ENCODE peak calls at places on chromosome 18, in nine cellular contexts. Y is cardiac fibroblast, N is choroid plexus epithelial cell, D is adipocyte, P is hepatocyte, X is kidney epithelial cell, H is fibroblast of mammary gland, W is fibroblast of the aortic adventitia, I is fibroblast of lung. J is an unnamed sample.

GRCh38 chr18:67300498-67300897 is 216.0 kb downstream of the DSEL start:
- DNase-seq in Y (no peak), N (peak; percentile 12), D (no peak), P (no peak), X (no peak), H (peak; percentile 35), W (no peak), I (no peak), J (no peak)

GRCh38 chr18:36303203-36303844 is 5.8 kb downstream of the FHOD3 start:
- DNase-seq in Y (no peak), N (no peak), D (no peak), P (no peak), X (no peak), H (no peak), W (no peak), I (no peak), J (no peak)

GRCh38 chr18:26290388-26290787 is 64.1 kb downstream of the TAF4B start:
- DNase-seq in Y (no peak), N (no peak), D (no peak), P (no peak), X (no peak), H (no peak), W (no peak), I (no peak), J (no peak)

GRCh38 chr18:49135871-49136270 is 185.1 kb upstream of the SMAD7 start:
- DNase-seq in Y (peak; percentile 26), N (peak; percentile 56), D (peak; percentile 33), P (peak; percentile 48), X (peak; percentile 19), H (peak; percentile 57), W (peak; percentile 15), I (peak; percentile 49), J (no peak)

GRCh38 chr18:41324934-41325333 is 630.1 kb upstream of the PIK3C3 start:
- DNase-seq in Y (peak; percentile 14), N (peak; percentile 11), D (peak; percentile 38), P (no peak), X (no peak), H (peak; percentile 7), W (no peak), I (peak; percentile 52), J (no peak)

GRCh38 chr18:8773980-8774379 is 68.6 kb downstream of the MTCL1 start:
- DNase-seq in Y (no peak), N (no peak), D (no peak), P (no peak), X (no peak), H (peak; percentile 20), W (peak; percentile 22), I (peak; percentile 53), J (no peak)

GRCh38 chr18:57585421-57585820 is 1.1 kb downstream of the FECH start:
- DNase-seq in Y (peak; percentile 3), N (no peak), D (no peak), P (no peak), X (no peak), H (peak; percentile 25), W (peak; percentile 15), I (peak; percentile 4), J (no peak)

GRCh38 chr18:3480827-3481226 is 30.9 kb downstream of the TGIF1 start:
- DNase-seq in Y (no peak), N (no peak), D (no peak), P (no peak), X (no peak), H (no peak), W (no peak), I (no peak), J (no peak)

GRCh38 chr18:67788315-67788714 is 271.8 kb upstream of the DSEL start:
- DNase-seq in Y (no peak), N (no peak), D (no peak), P (no peak), X (no peak), H (no peak), W (no peak), I (no peak), J (no peak)

GRCh38 chr18:62183578-62184195 is 3.2 kb downstream of the PIGN start:
- DNase-seq in Y (peak; percentile 78), N (peak; percentile 79), D (peak; percentile 88), P (peak; percentile 74), X (no peak), H (peak; percentile 76), W (peak; percentile 80), I (peak; percentile 77), J (peak; percentile 59)

GRCh38 chr18:62186656-62187542 is at the start of the genes PIGN and RELCH:
- DNase-seq in Y (peak; percentile 99), N (peak; percentile 99), D (peak; percentile 100), P (peak; percentile 99), X (peak; percentile 93), H (peak; percentile 98), W (peak; percentile 99), I (peak; percentile 99), J (peak; percentile 98)

GRCh38 chr18:62187543-62188378 is 706 bp downstream of the RELCH start:
- DNase-seq in Y (peak; percentile 32), N (peak; percentile 50), D (peak; percentile 64), P (peak; percentile 62), X (no peak), H (peak; percentile 30), W (peak; percentile 26), I (peak; percentile 21), J (peak; percentile 8)

GRCh38 chr18:62189208-62189607 is 2.2 kb downstream of the RELCH start:
- DNase-seq in Y (no peak), N (no peak), D (no peak), P (no peak), X (no peak), H (no peak), W (no peak), I (no peak), J (no peak)
- H3K4me3 ChIP-seq in Y (peak overlapping the region; percentile 97), N (peak overlapping the region; percentile 26), D (peak overlapping the region; percentile 98), P (peak overlapping the region; percentile 51), X (peak overlapping the region; percentile 97), H (peak overlapping the region; percentile 96), W (peak overlapping the region; percentile 97), I (peak overlapping the region; percentile 98), J (peak overlapping the region; percentile 99)

GRCh38 chr18:47981320-47981719 is 50.9 kb upstream of the SMAD2 start:
- DNase-seq in Y (no peak), N (no peak), D (no peak), P (no peak), X (no peak), H (no peak), W (no peak), I (no peak), J (no peak)
- H3K4me3 ChIP-seq in Y (no peak overlapping the region), N (no peak overlapping the region), D (no peak overlapping the region), P (no peak overlapping the region), X (no peak overlapping the region), H (no peak overlapping the region), W (no peak overlapping the region), I (no peak overlapping the region), J (no peak overlapping the region)

GRCh38 chr18:21682276-21683051 is 22.1 kb downstream of the ABHD3 start:
- DNase-seq in Y (peak; percentile 81), N (peak; percentile 73), D (peak; percentile 12), P (peak; percentile 49), X (peak; percentile 70), H (peak; percentile 85), W (peak; percentile 82), I (peak; percentile 87), J (peak; percentile 57)
- H3K4me3 ChIP-seq in Y (peak overlapping the region; percentile 34), N (no peak overlapping the region), D (peak overlapping the region; percentile 77), P (no peak overlapping the region), X (peak overlapping the region; percentile 18), H (peak overlapping the region; percentile 34), W (peak overlapping the region; percentile 55), I (peak overlapping the region; percentile 2), J (peak overlapping the region; percentile 27)

GRCh38 chr18:5979176-5979888 is 84.0 kb upstream of the TMEM200C start:
- DNase-seq in Y (no peak), N (no peak), D (no peak), P (no peak), X (no peak), H (no peak), W (no peak), I (no peak), J (no peak)
- H3K4me3 ChIP-seq in Y (no peak overlapping the region), N (no peak overlapping the region), D (no peak overlapping the region), P (no peak overlapping the region), X (no peak overlapping the region), H (no peak overlapping the region), W (no peak overlapping the region), I (no peak overlapping the region), J (no peak overlapping the region)

GRCh38 chr18:54129448-54130134 is 94.9 kb downstream of the MBD2 start:
- DNase-seq in Y (no peak), N (no peak), D (no peak), P (no peak), X (no peak), H (no peak), W (no peak), I (no peak), J (no peak)
- H3K4me3 ChIP-seq in Y (no peak overlapping the region), N (no peak overlapping the region), D (no peak overlapping the region), P (no peak overlapping the region), X (no peak overlapping the region), H (no peak overlapping the region), W (no peak overlapping the region), I (no peak overlapping the region), J (no peak overlapping the region)

DNA sequence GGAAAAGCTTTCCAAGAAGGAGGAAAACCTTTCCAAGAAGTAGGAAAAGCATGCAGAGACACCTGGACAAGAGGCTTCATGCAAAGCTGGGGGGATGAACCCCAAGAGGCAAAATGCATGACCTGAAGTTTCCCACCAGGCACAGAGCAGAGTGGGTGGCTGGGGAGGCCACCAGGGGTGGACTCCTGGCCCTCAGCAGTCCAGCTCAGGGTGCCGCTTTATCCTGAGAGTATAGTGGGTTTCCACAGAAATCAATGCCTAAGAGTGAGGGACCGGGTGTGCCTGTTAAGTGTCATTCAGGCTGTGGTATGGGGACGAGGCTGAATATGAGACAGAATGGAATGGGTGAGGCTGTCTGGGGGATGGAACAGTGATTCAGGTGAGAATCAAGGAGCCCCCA is 25.4 kb upstream of the GNAL start:
- DNase-seq in Y (no peak), N (no peak), D (no peak), P (no peak), X (no peak), H (no peak), W (no peak), I (no peak), J (no peak)
- H3K4me3 ChIP-seq in Y (no peak overlapping the region), N (no peak overlapping the region), D (no peak overlapping the region), P (no peak overlapping the region), X (no peak overlapping the region), H (no peak overlapping the region), W (no peak overlapping the region), I (no peak overlapping the region), J (no peak overlapping the region)

DNA sequence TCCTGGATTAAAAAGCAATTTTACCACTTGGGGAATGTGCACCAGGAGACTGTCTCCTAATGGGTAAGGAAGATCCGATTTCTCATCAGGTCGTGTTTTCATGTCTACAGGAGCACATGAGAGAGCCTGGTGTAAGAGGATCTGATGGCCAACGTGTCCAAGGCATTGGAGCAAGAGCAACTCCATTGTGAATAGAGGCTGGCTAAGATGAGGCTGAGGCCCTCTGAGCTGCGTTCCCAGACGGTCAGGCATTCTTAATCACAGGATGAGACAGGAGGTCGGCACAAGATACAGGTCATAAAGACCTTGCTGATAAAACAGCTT is 25.8 kb downstream of the SLC66A2 start:
- DNase-seq in Y (no peak), N (peak; percentile 16), D (no peak), P (no peak), X (no peak), H (no peak), W (no peak), I (no peak), J (no peak)
- H3K4me3 ChIP-seq in Y (no peak overlapping the region), N (no peak overlapping the region), D (no peak overlapping the region), P (no peak overlapping the region), X (no peak overlapping the region), H (no peak overlapping the region), W (no peak overlapping the region), I (no peak overlapping the region), J (no peak overlapping the region)

DNA sequence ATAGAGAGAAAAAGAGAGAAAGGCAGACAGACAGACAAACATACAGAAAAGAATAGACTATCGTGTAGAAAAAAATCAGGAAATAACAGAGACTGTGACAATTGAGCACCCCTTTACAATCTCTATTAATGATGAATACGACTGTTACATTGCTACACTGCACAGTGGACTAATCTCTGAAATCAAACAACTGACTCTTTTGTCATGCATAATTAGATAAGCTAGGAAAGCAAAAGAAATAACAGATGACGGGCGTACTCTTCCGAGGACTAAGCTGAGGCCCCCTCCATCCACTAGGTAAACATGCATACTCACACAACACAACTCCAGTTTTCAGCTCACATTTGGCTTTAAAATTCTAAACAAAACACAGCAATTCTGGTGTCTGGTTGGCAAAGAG is 267.0 kb downstream of the NOL4 start:
- DNase-seq in Y (no peak), N (no peak), D (no peak), P (no peak), X (no peak), H (no peak), W (no peak), I (no peak), J (no peak)
- H3K4me3 ChIP-seq in Y (no peak overlapping the region), N (no peak overlapping the region), D (no peak overlapping the region), P (no peak overlapping the region), X (no peak overlapping the region), H (no peak overlapping the region), W (no peak overlapping the region), I (no peak overlapping the region), J (no peak overlapping the region)